ENCODE peak calls at places on chromosomes 12 and 14, in five cellular contexts. P is HepG2, A is K562, W is GM12892, V is H1. T is an unnamed sample.

GRCh38 chr12:2017724-2018337 is 13.6 kb upstream of the DCP1B start:
- DNase-seq in P (no peak), A (no peak), W (no peak), V (no peak), T (no peak)

GRCh38 chr12:11648514-11649412 is 711 bp upstream of the ETV6 start:
- DNase-seq in P (peak; percentile 81), A (peak; percentile 56), W (peak; percentile 59), V (peak; percentile 39), T (peak; percentile 62)

GRCh38 chr12:45557020-45557419 is 172.5 kb upstream of the ARID2 start:
- DNase-seq in P (no peak), A (no peak), W (no peak), V (no peak), T (no peak)

GRCh38 chr12:105820407-105821140 is 318.2 kb downstream of the NUAK1 start:
- DNase-seq in P (peak; percentile 40), A (no peak), W (no peak), V (peak; percentile 3), T (no peak)

GRCh38 chr12:105109465-105110212 is 2.1 kb downstream of the WASHC4 start:
- DNase-seq in P (no peak), A (no peak), W (no peak), V (no peak), T (no peak)

GRCh38 chr12:96483116-96483515 is 6.3 kb upstream of the CFAP54 start:
- DNase-seq in P (no peak), A (no peak), W (no peak), V (no peak), T (no peak)

GRCh38 chr14:103001226-103001625 is 56.1 kb downstream of the CDC42BPB start:
- DNase-seq in P (no peak), A (no peak), W (no peak), V (no peak), T (no peak)

GRCh38 chr12:89414322-89414721 is 62.0 kb upstream of the DUSP6 start:
- DNase-seq in P (no peak), A (no peak), W (no peak), V (no peak), T (no peak)

GRCh38 chr12:46404225-46404631 is 31.7 kb upstream of the SLC38A2 start:
- DNase-seq in P (no peak), A (no peak), W (no peak), V (no peak), T (no peak)

GRCh38 chr14:69945905-69946304 is 66.7 kb downstream of the SMOC1 start:
- DNase-seq in P (no peak), A (no peak), W (no peak), V (no peak), T (no peak)

GRCh38 chr14:78071016-78071549 is 99.1 kb upstream of the NRXN3 start:
- DNase-seq in P (no peak), A (no peak), W (no peak), V (no peak), T (no peak)

GRCh38 chr12:4214912-4215861 is 58.4 kb upstream of the CCND2 start:
- DNase-seq in P (no peak), A (peak; percentile 12), W (peak; percentile 50), V (no peak), T (peak; percentile 30)

GRCh38 chr12:114405449-114406271 is at the start of gene TBX5:
- DNase-seq in P (no peak), A (no peak), W (no peak), V (no peak), T (no peak)

GRCh38 chr14:103232338-103232808 is 101.7 kb upstream of the EIF5 start:
- DNase-seq in P (no peak), A (no peak), W (no peak), V (no peak), T (no peak)

GRCh38 chr12:55671746-55672145 is 35.1 kb downstream of the OR10P1 start:
- DNase-seq in P (no peak), A (no peak), W (no peak), V (no peak), T (no peak)

GRCh38 chr14:73750161-73750901 is 36.1 kb upstream of the PNMA1 start:
- DNase-seq in P (no peak), A (no peak), W (no peak), V (no peak), T (no peak)

GRCh38 chr14:55579724-55580400 is at the start of gene KTN1:
- DNase-seq in P (peak; percentile 50), A (peak; percentile 74), W (peak; percentile 76), V (no peak), T (peak; percentile 67)

GRCh38 chr14:36256131-36256801 is 64.2 kb downstream of the MBIP start:
- DNase-seq in P (no peak), A (no peak), W (no peak), V (no peak), T (no peak)

GRCh38 chr12:32032205-32032810 is 73.1 kb downstream of the RESF1 start:
- DNase-seq in P (no peak), A (no peak), W (no peak), V (no peak), T (no peak)

GRCh38 chr12:93322784-93323183 is 54.9 kb upstream of the NUDT4 start:
- DNase-seq in P (no peak), A (no peak), W (no peak), V (no peak), T (no peak)

GRCh38 chr12:25960176-25960575 is 1.7 kb downstream of the RASSF8 start:
- DNase-seq in P (no peak), A (no peak), W (no peak), V (no peak), T (no peak)

GRCh38 chr12:41419151-41419893 is 231.2 kb downstream of the PDZRN4 start:
- DNase-seq in P (no peak), A (no peak), W (no peak), V (no peak), T (no peak)

GRCh38 chr14:102693006-102693755 is 84.1 kb upstream of the TRAF3 start:
- DNase-seq in P (peak; percentile 61), A (no peak), W (no peak), V (no peak), T (no peak)

GRCh38 chr14:25953532-25954144 is 644.2 kb downstream of the NOVA1 start:
- DNase-seq in P (no peak), A (no peak), W (no peak), V (no peak), T (no peak)

GRCh38 chr12:101045486-101046474 is 164.3 kb downstream of the SLC5A8 start:
- DNase-seq in P (no peak), A (no peak), W (no peak), V (no peak), T (no peak)

GRCh38 chr14:24941719-24942118 is 108.2 kb downstream of the STXBP6 start:
- DNase-seq in P (no peak), A (no peak), W (no peak), V (no peak), T (no peak)

GRCh38 chr12:92574046-92574783 is 128.6 kb upstream of the PLEKHG7 start:
- DNase-seq in P (peak; percentile 15), A (no peak), W (no peak), V (no peak), T (no peak)

GRCh38 chr14:56118611-56119181 is 485 bp downstream of the PELI2 start:
- DNase-seq in P (no peak), A (peak; percentile 19), W (peak; percentile 6), V (no peak), T (no peak)

GRCh38 chr14:64504897-64505771 is 564 bp downstream of the ZBTB1 start:
- DNase-seq in P (peak; percentile 67), A (peak; percentile 56), W (peak; percentile 52), V (peak; percentile 62), T (peak; percentile 44)
- TF ChIP-seq POLR2A in P (no peak), A (peak; percentile 45), W (peak; percentile 1), V (peak; percentile 85), T (peak; percentile 2)

GRCh38 chr12:27245039-27245438 is 953 bp downstream of the STK38L start:
- DNase-seq in P (no peak), A (no peak), W (no peak), V (no peak), T (no peak)
- TF ChIP-seq TAF1 in P (no peak), A (no peak), W (no peak), V (no peak), T (no peak)

DNA sequence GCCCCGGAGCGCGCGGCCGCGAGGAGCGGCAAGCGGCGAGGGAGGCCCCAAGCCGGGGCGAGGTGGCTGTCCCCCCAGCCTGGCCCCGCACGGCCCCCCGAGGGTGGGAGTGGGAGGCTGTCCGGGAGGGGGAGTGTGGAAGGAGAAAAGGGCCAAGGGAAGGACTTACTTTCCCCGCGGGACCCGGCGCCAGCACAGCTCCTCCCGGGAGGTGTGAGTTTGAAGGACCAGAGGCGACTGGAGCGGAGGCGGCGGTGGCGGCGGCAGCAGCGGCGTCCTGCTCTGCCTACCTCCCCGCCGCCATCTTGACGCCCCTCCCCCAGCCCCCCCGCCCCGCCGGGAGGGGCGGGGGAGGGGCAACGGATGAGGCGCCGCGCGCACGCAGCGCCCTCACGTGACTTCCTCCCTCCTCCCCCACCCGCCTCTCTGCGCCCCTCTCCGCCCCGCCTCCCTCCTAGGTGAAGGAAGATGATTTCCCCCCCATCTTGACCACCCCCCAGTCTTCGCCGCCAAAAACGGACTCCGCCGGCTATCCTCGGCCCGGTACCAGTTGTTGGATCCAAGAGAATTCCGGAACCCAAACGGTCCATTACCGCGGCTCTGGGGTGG is at the start of gene SBNO1:
- DNase-seq in P (peak; percentile 71), A (peak; percentile 95), W (peak; percentile 74), V (peak; percentile 60), T (peak; percentile 77)
- TF ChIP-seq POLR2A in P (peak; percentile 85), A (peak; percentile 65), W (peak; percentile 82), V (peak; percentile 67), T (peak; percentile 77)

GRCh38 chr14:100664841-100665425 is 61.8 kb upstream of the DLK1 start:
- DNase-seq in P (no peak), A (no peak), W (no peak), V (no peak), T (no peak)
- TF ChIP-seq TAF1 in P (no peak), A (no peak), W (no peak), V (no peak), T (no peak)